ENCODE peak calls at places on chromosomes 5 and 9, in ten cellular contexts. O, Z, J, B, E, I, Y, W, M and V are unnamed samples.
A peak's percentile ranks its signal among the peaks of the same experiment; 100 is the strongest.

GRCh38 chr5:87074934-87075541 is 192.6 kb upstream of the RASA1 start:
- DNase-seq in O (no peak), Z (no peak), J (peak; percentile 93), B (no peak), E (no peak), I (no peak), Y (no peak), W (no peak), M (no peak), V (no peak)

GRCh38 chr5:151745071-151745705 is 13.2 kb downstream of the ATOX1 start:
- DNase-seq in O (no peak), Z (peak; percentile 48), J (no peak), B (no peak), E (no peak), I (peak; percentile 37), Y (no peak), W (no peak), M (no peak), V (no peak)

GRCh38 chr5:95773325-95774059 is 42.4 kb downstream of the RHOBTB3 start:
- DNase-seq in O (no peak), Z (no peak), J (no peak), B (no peak), E (no peak), I (no peak), Y (no peak), W (no peak), M (no peak), V (no peak)

GRCh38 chr5:145554399-145554798 is 280.7 kb downstream of the PRELID2 start:
- DNase-seq in O (no peak), Z (peak; percentile 14), J (no peak), B (no peak), E (no peak), I (no peak), Y (no peak), W (peak; percentile 10), M (no peak), V (no peak)

GRCh38 chr9:136239135-136239962 is 6.3 kb downstream of the QSOX2 start:
- DNase-seq in O (no peak), Z (peak; percentile 49), J (no peak), B (no peak), E (no peak), I (no peak), Y (no peak), W (no peak), M (peak; percentile 32), V (no peak)

GRCh38 chr5:142432369-142432863 is 107.6 kb upstream of the SPRY4 start:
- DNase-seq in O (peak; percentile 85), Z (peak; percentile 42), J (no peak), B (no peak), E (peak; percentile 16), I (peak; percentile 86), Y (peak; percentile 74), W (no peak), M (peak; percentile 71), V (no peak)

GRCh38 chr5:56269216-56269927 is 36.2 kb upstream of the ANKRD55 start:
- DNase-seq in O (no peak), Z (no peak), J (peak; percentile 73), B (no peak), E (no peak), I (no peak), Y (no peak), W (peak; percentile 68), M (no peak), V (no peak)

GRCh38 chr5:110288766-110289165 is 437.7 kb downstream of the TMEM232 start:
- DNase-seq in O (no peak), Z (no peak), J (peak; percentile 23), B (no peak), E (no peak), I (no peak), Y (no peak), W (no peak), M (no peak), V (no peak)

GRCh38 chr5:104189031-104189430 is 626.4 kb upstream of the NUDT12 start:
- DNase-seq in O (no peak), Z (no peak), J (no peak), B (no peak), E (no peak), I (no peak), Y (no peak), W (no peak), M (no peak), V (no peak)

GRCh38 chr5:156715287-156715686 is 134.8 kb upstream of the PPP1R2B start:
- DNase-seq in O (no peak), Z (no peak), J (no peak), B (no peak), E (no peak), I (no peak), Y (no peak), W (no peak), M (no peak), V (no peak)

GRCh38 chr9:21689851-21690250 is 112.6 kb upstream of the MTAP start:
- DNase-seq in O (no peak), Z (no peak), J (no peak), B (no peak), E (no peak), I (no peak), Y (no peak), W (no peak), M (no peak), V (no peak)

GRCh38 chr9:128895556-128895955 is 13.6 kb downstream of the LRRC8A start:
- DNase-seq in O (no peak), Z (no peak), J (no peak), B (no peak), E (no peak), I (no peak), Y (no peak), W (no peak), M (no peak), V (no peak)

GRCh38 chr9:134381671-134382505 is 55.6 kb downstream of the RXRA start:
- DNase-seq in O (peak; percentile 92), Z (no peak), J (no peak), B (no peak), E (peak; percentile 40), I (no peak), Y (no peak), W (no peak), M (no peak), V (no peak)

GRCh38 chr5:154603978-154604679 is 126.1 kb upstream of the HAND1 start:
- DNase-seq in O (no peak), Z (peak; percentile 24), J (no peak), B (no peak), E (no peak), I (no peak), Y (peak; percentile 82), W (peak; percentile 90), M (peak; percentile 82), V (no peak)

GRCh38 chr5:72451771-72452505 is 55.3 kb downstream of the ZNF366 start:
- DNase-seq in O (peak; percentile 85), Z (peak; percentile 44), J (no peak), B (peak; percentile 71), E (no peak), I (no peak), Y (no peak), W (no peak), M (peak; percentile 64), V (no peak)
- H3K4me3 ChIP-seq in O (no peak overlapping the region), Z (no peak overlapping the region), J (no peak overlapping the region), B (no peak overlapping the region), E (no peak overlapping the region), I (no peak overlapping the region), Y (no peak overlapping the region), W (no peak overlapping the region), M (no peak overlapping the region), V (peak overlapping the region; percentile 46)

GRCh38 chr5:75081510-75081909 is 29.2 kb upstream of the GCNT4 start:
- DNase-seq in O (no peak), Z (no peak), J (no peak), B (no peak), E (no peak), I (no peak), Y (no peak), W (no peak), M (no peak), V (no peak)
- TF ChIP-seq CTCF in O (no peak), Z (no peak), J (no peak), B (no peak), E (no peak), I (no peak), Y (no peak), W (no peak), M (no peak), V (no peak)

GRCh38 chr9:132074736-132075135 is 4.9 kb downstream of the MED27 start:
- DNase-seq in O (no peak), Z (no peak), J (no peak), B (no peak), E (no peak), I (no peak), Y (no peak), W (no peak), M (no peak), V (no peak)

GRCh38 chr9:132071847-132072507 is 7.7 kb downstream of the MED27 start:
- DNase-seq in O (no peak), Z (no peak), J (no peak), B (no peak), E (no peak), I (no peak), Y (no peak), W (no peak), M (no peak), V (no peak)

GRCh38 chr9:132066057-132066456 is 13.6 kb downstream of the MED27 start:
- DNase-seq in O (no peak), Z (no peak), J (no peak), B (no peak), E (no peak), I (no peak), Y (no peak), W (peak; percentile 40), M (no peak), V (no peak)

GRCh38 chr9:132068604-132069003 is 11.1 kb downstream of the MED27 start:
- DNase-seq in O (no peak), Z (no peak), J (no peak), B (no peak), E (no peak), I (no peak), Y (no peak), W (no peak), M (no peak), V (no peak)

DNA sequence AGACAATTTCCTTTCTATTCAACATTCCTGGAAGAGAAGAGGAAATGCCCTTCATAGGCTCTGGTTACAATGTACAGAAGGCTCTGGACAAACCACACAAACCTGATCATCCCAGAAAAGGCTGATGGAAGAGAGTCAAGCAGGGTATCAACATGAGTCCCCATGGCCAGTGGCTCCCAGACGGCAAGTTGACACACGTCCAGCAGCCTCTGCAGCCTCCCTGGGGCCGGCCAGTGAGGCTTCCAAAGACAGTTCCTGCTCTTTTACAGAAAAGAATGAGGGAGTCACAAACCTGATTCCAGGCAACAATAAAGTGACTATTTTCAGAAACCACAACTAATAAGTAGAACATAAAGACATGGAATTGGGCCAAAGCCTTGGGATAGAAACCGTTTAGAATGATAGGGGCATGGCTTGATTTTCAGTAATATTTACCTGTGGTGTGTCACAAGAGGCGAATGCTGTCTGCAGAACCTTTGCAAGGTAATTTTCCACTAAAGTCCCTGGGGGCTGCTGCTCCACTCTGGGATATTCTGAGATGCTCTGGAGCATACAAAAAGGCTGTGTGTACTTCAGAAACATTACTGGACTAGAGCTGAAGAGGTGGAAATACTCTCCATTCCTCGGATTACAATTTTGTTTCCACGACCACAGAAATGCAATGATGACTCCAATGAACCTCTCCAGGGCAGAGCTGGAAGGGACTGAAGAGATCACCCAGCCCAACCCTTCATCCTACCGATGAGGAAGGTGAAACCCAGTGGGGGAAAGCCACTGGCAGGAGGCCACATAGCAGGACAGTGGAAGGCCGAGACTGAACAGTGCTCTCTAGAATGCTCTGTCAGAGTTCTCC is 10.4 kb downstream of the MED27 start:
- DNase-seq in O (no peak), Z (no peak), J (no peak), B (no peak), E (no peak), I (no peak), Y (no peak), W (no peak), M (no peak), V (peak; percentile 69)
- H3K36me3 ChIP-seq in O (peaks cover 98% of the 10 kb centered on the region), Z (no peaks in the 10 kb centered on the region), J (no peaks in the 10 kb centered on the region), B (no peaks in the 10 kb centered on the region), E (peaks cover 13% of the 10 kb centered on the region), I (no peaks in the 10 kb centered on the region), Y (peaks cover 39% of the 10 kb centered on the region), W (peaks cover 3% of the 10 kb centered on the region), M (peaks cover 38% of the 10 kb centered on the region), V (no peaks in the 10 kb centered on the region)

GRCh38 chr9:98576354-98576753 is 132.4 kb downstream of the GABBR2 start:
- DNase-seq in O (no peak), Z (no peak), J (no peak), B (no peak), E (no peak), I (no peak), Y (no peak), W (no peak), M (no peak), V (no peak)
- H3K4me3 ChIP-seq in O (no peak overlapping the region), Z (no peak overlapping the region), J (no peak overlapping the region), B (no peak overlapping the region), E (no peak overlapping the region), I (no peak overlapping the region), Y (no peak overlapping the region), W (no peak overlapping the region), M (no peak overlapping the region), V (no peak overlapping the region)